ENCODE peak calls at places on chromosome 5, in six cellular contexts. Q is A549, T is sigmoid colon, I is IMR-90, K is testis, W is lower leg skin. N is an unnamed sample.

GRCh38 chr5:177529247-177529901 is 12.6 kb upstream of the DDX41 start:
- DNase-seq in Q (no peak), T (peak; percentile 40), I (no peak), K (no peak), W (no peak), N (peak; percentile 91)

GRCh38 chr5:3596261-3596825 is 711 bp downstream of the IRX1 start:
- DNase-seq in Q (no peak), T (no peak), I (no peak), K (no peak), W (no peak), N (no peak)

GRCh38 chr5:90221947-90222346 is 187.6 kb downstream of the CETN3 start:
- DNase-seq in Q (no peak), T (no peak), I (peak; percentile 16), K (no peak), W (no peak), N (no peak)

GRCh38 chr5:130541617-130542221 is 623.3 kb downstream of the HINT1 start:
- DNase-seq in Q (no peak), T (no peak), I (no peak), K (no peak), W (no peak), N (no peak)

GRCh38 chr5:172093965-172094364 is 87.5 kb upstream of the FBXW11 start:
- DNase-seq in Q (no peak), T (peak; percentile 55), I (no peak), K (peak; percentile 64), W (no peak), N (no peak)

GRCh38 chr5:29015523-29015922 is 1977.1 kb upstream of the CDH9 start:
- DNase-seq in Q (no peak), T (no peak), I (no peak), K (no peak), W (no peak), N (no peak)

GRCh38 chr5:141604318-141604717 is 14.5 kb downstream of the DIAPH1 start:
- DNase-seq in Q (peak; percentile 92), T (peak; percentile 83), I (peak; percentile 94), K (peak; percentile 31), W (peak; percentile 89), N (peak; percentile 91)

GRCh38 chr5:74201334-74202081 is 439.0 kb downstream of the ENC1 start:
- DNase-seq in Q (no peak), T (no peak), I (peak; percentile 51), K (peak; percentile 42), W (no peak), N (no peak)

GRCh38 chr5:154523104-154523503 is 45.1 kb upstream of the HAND1 start:
- DNase-seq in Q (no peak), T (no peak), I (no peak), K (no peak), W (no peak), N (no peak)

GRCh38 chr5:142810081-142810480 is 39.9 kb downstream of the ARHGAP26 start:
- DNase-seq in Q (no peak), T (no peak), I (peak; percentile 18), K (peak; percentile 67), W (no peak), N (no peak)

GRCh38 chr5:5042786-5043185 is 97.3 kb upstream of the ADAMTS16 start:
- DNase-seq in Q (no peak), T (no peak), I (no peak), K (no peak), W (no peak), N (no peak)

GRCh38 chr5:95217351-95217750 is 67.5 kb downstream of the MCTP1 start:
- DNase-seq in Q (no peak), T (no peak), I (no peak), K (no peak), W (no peak), N (no peak)

GRCh38 chr5:154168395-154168794 is 22.1 kb upstream of the GALNT10 start:
- DNase-seq in Q (no peak), T (no peak), I (no peak), K (no peak), W (no peak), N (no peak)

GRCh38 chr5:20572560-20572959 is 584.6 kb upstream of the CDH18 start:
- DNase-seq in Q (peak; percentile 76), T (no peak), I (peak; percentile 15), K (no peak), W (no peak), N (no peak)

GRCh38 chr5:14417792-14418765 is 163.5 kb upstream of the OTULINL start:
- DNase-seq in Q (no peak), T (no peak), I (peak; percentile 55), K (no peak), W (no peak), N (no peak)

GRCh38 chr5:130231786-130232185 is 327.5 kb downstream of the CHSY3 start:
- DNase-seq in Q (no peak), T (no peak), I (no peak), K (no peak), W (no peak), N (no peak)

GRCh38 chr5:38556599-38557308 is at the start of gene LIFR:
- DNase-seq in Q (peak; percentile 85), T (peak; percentile 90), I (peak; percentile 74), K (peak; percentile 92), W (peak; percentile 61), N (peak; percentile 42)

GRCh38 chr5:17743580-17744435 is 109.5 kb downstream of the TAF11L14 start:
- DNase-seq in Q (peak; percentile 31), T (no peak), I (peak; percentile 68), K (no peak), W (no peak), N (no peak)

GRCh38 chr5:36728697-36729543 is 122.5 kb downstream of the SLC1A3 start:
- DNase-seq in Q (peak; percentile 69), T (no peak), I (peak; percentile 73), K (peak; percentile 23), W (no peak), N (peak; percentile 84)

GRCh38 chr5:154945695-154946301 is 4.9 kb downstream of the MRPL22 start:
- DNase-seq in Q (peak; percentile 18), T (no peak), I (peak; percentile 28), K (no peak), W (no peak), N (peak; percentile 28)

GRCh38 chr5:54792611-54793404 is 192.6 kb downstream of the ESM1 start:
- DNase-seq in Q (no peak), T (no peak), I (peak; percentile 22), K (no peak), W (no peak), N (no peak)

GRCh38 chr5:134226441-134227192 is 744 bp upstream of the PPP2CA start:
- DNase-seq in Q (peak; percentile 10), T (no peak), I (peak; percentile 54), K (no peak), W (no peak), N (peak; percentile 48)

GRCh38 chr5:91367908-91368648 is 15.0 kb downstream of the ARRDC3 start:
- DNase-seq in Q (no peak), T (no peak), I (no peak), K (no peak), W (no peak), N (peak; percentile 20)

GRCh38 chr5:35741126-35741711 is 115.5 kb upstream of the IL7R start:
- DNase-seq in Q (peak; percentile 38), T (no peak), I (peak; percentile 6), K (no peak), W (no peak), N (no peak)

DNA sequence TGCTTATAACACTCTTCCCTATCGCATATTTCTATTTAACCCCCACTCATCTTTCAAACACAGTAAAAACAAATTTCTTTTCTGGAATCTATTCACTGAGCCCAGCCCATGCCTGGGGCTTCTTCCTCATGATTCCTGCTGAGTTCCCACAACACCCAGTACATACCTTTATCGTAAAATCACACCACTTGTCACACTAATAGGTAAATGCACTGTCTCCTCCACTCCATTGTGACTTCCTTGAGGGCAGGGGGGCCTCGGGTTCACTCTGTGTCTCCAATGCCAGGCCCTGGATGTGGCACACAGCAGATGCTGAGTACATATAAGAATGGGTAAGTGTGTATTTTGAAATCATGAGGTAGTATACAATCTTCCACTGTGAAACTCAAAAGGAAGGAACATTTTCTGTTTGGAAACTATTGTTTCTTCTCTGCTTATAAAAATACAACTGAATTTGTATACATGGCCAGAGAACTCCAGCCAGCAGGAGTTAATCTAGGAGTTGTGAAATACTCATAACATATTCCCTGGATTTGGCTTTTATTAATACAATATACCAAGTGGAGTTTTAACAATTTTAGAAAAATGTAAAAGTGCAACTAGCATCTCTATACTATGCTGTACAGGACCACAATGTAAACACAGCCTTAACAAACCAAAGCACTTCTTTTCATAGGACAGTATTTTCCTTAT is 7.2 kb downstream of the PLK2 start:
- DNase-seq in Q (peak; percentile 54), T (no peak), I (peak; percentile 42), K (no peak), W (peak; percentile 20), N (no peak)
- TF ChIP-seq POLR2A in Q (no peak), T (no peak), I (peak; percentile 54), K (no peak), W (no peak), N (no peak)

DNA sequence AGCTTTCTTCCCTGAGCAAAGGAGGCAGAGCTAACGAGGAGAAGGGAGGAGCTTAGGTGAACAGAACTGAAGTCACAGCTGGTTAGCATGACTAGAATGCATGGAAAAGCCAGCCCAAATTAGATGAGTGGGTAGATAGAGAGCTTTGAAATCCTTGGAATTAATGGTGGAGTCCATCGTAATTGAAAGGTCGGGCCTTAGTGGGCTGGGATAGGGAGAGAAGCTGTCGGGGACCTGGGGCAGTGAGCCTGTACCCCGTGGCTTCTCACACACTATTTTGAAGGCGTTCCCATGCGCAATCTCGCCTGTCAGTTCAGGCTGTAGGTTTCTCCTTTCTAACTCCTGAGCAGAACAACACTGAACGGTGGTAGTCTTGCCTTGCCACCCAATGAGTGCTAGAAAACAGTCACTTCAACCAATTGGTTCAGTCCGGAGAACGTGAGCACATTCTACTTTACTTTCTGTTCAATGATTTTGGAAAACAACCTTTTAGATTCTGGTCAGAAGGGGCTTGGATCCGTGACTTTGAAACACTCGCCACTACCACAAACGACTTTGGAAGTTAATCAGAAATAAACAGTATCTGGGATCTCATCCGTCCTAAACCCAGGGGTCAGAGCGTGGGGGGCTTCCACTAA is 655 bp upstream of the RAI14 start:
- DNase-seq in Q (peak; percentile 74), T (peak; percentile 83), I (peak; percentile 90), K (peak; percentile 62), W (peak; percentile 54), N (peak; percentile 35)
- TF ChIP-seq POLR2A in Q (no peak), T (no peak), I (peak; percentile 22), K (no peak), W (no peak), N (no peak)

GRCh38 chr5:168315991-168316578 is 24.6 kb downstream of the WWC1 start:
- DNase-seq in Q (no peak), T (no peak), I (no peak), K (no peak), W (no peak), N (no peak)
- TF ChIP-seq POLR2A in Q (no peak), T (no peak), I (no peak), K (no peak), W (no peak), N (no peak)

GRCh38 chr5:83364322-83365299 is 106.9 kb upstream of the VCAN start:
- DNase-seq in Q (no peak), T (no peak), I (no peak), K (no peak), W (no peak), N (no peak)

GRCh38 chr5:83363876-83364275 is 107.7 kb upstream of the VCAN start:
- DNase-seq in Q (no peak), T (no peak), I (no peak), K (no peak), W (no peak), N (no peak)

GRCh38 chr5:83360573-83360972 is 111.0 kb upstream of the VCAN start:
- DNase-seq in Q (no peak), T (no peak), I (no peak), K (no peak), W (no peak), N (no peak)

GRCh38 chr5:83362526-83362925 is 109.0 kb upstream of the VCAN start:
- DNase-seq in Q (no peak), T (no peak), I (no peak), K (no peak), W (no peak), N (no peak)

GRCh38 chr5:83363111-83363510 is 108.4 kb upstream of the VCAN start:
- DNase-seq in Q (no peak), T (no peak), I (no peak), K (no peak), W (no peak), N (no peak)
- TF ChIP-seq POLR2A in Q (no peak), T (no peak), I (no peak), K (no peak), W (no peak), N (no peak)

N was measured in erythroblast.